ENCODE peak calls at places on chromosomes 11 and 22, in seven cellular contexts. K is AG04450, T is left ventricle myocardium inferior, E is endothelial cell, G is A549, F is Right ventricle myocardium superior, U is neuronal stem cell. O is an unnamed sample.

GRCh38 chr22:46038174-46038487 is 61.2 kb upstream of the WNT7B start:
- DNase-seq in K (no peak), T (no peak), E (no peak), G (no peak), F (no peak), U (no peak), O (no peak)

GRCh38 chr22:49137216-49137840 is 690.3 kb downstream of the BRD1 start:
- DNase-seq in K (no peak), T (no peak), E (no peak), G (no peak), F (no peak), U (no peak), O (no peak)

GRCh38 chr22:41766476-41766875 is 34.0 kb upstream of the CCDC134 start:
- DNase-seq in K (no peak), T (no peak), E (no peak), G (no peak), F (no peak), U (no peak), O (no peak)

GRCh38 chr11:86761978-86762377 is 38.4 kb upstream of the PRSS23 start:
- DNase-seq in K (no peak), T (no peak), E (no peak), G (no peak), F (no peak), U (no peak), O (peak; percentile 33)

GRCh38 chr11:75445315-75445953 is 12.4 kb upstream of the KLHL35 start:
- DNase-seq in K (no peak), T (peak; percentile 71), E (peak; percentile 83), G (peak; percentile 83), F (peak; percentile 76), U (peak; percentile 78), O (no peak)

GRCh38 chr11:68992743-68993255 is 12.0 kb upstream of the MRGPRD start:
- DNase-seq in K (no peak), T (no peak), E (no peak), G (no peak), F (peak; percentile 33), U (no peak), O (no peak)

GRCh38 chr11:62875698-62876483 is 4.8 kb upstream of the SLC3A2 start:
- DNase-seq in K (no peak), T (no peak), E (no peak), G (no peak), F (no peak), U (no peak), O (no peak)

GRCh38 chr11:119205080-119205479 is 1.1 kb upstream of the CBL start:
- DNase-seq in K (no peak), T (peak; percentile 32), E (no peak), G (no peak), F (peak; percentile 64), U (no peak), O (no peak)

GRCh38 chr11:68658661-68659060 is 25.7 kb upstream of the GAL start:
- DNase-seq in K (no peak), T (no peak), E (no peak), G (no peak), F (peak; percentile 51), U (no peak), O (no peak)

GRCh38 chr22:19879996-19880785 is 25.5 kb upstream of the GNB1L start:
- DNase-seq in K (no peak), T (no peak), E (no peak), G (no peak), F (peak; percentile 34), U (no peak), O (no peak)

GRCh38 chr11:113904379-113905101 is at the start of gene HTR3B:
- DNase-seq in K (no peak), T (no peak), E (no peak), G (no peak), F (no peak), U (no peak), O (no peak)

GRCh38 chr11:94023856-94024255 is 2.7 kb downstream of the HEPHL1 start:
- DNase-seq in K (no peak), T (no peak), E (no peak), G (no peak), F (no peak), U (no peak), O (no peak)

GRCh38 chr22:44578516-44579230 is 80.6 kb upstream of the RTL6 start:
- DNase-seq in K (no peak), T (no peak), E (no peak), G (no peak), F (no peak), U (no peak), O (no peak)

GRCh38 chr11:34749666-34750659 is 129.1 kb downstream of the EHF start:
- DNase-seq in K (peak; percentile 57), T (peak; percentile 74), E (no peak), G (no peak), F (peak; percentile 88), U (no peak), O (peak; percentile 23)

GRCh38 chr22:44736581-44737413 is 15.6 kb upstream of the ARHGAP8 start:
- DNase-seq in K (no peak), T (no peak), E (no peak), G (no peak), F (no peak), U (no peak), O (no peak)

GRCh38 chr22:37280718-37281117 is 1.6 kb upstream of the CYTH4 start:
- DNase-seq in K (no peak), T (no peak), E (no peak), G (no peak), F (no peak), U (no peak), O (no peak)

GRCh38 chr11:12288212-12288933 is 89.0 kb upstream of the PARVA start:
- DNase-seq in K (peak; percentile 87), T (peak; percentile 75), E (peak; percentile 92), G (peak; percentile 88), F (peak; percentile 85), U (peak; percentile 86), O (peak; percentile 88)

GRCh38 chr22:38704568-38705234 is 1.0 kb upstream of the GTPBP1 start:
- DNase-seq in K (no peak), T (no peak), E (no peak), G (no peak), F (no peak), U (no peak), O (no peak)

GRCh38 chr11:126355926-126356897 is 726 bp downstream of the ST3GAL4 start:
- DNase-seq in K (no peak), T (peak; percentile 55), E (peak; percentile 30), G (no peak), F (peak; percentile 78), U (no peak), O (no peak)

GRCh38 chr22:44057411-44057987 is 33.4 kb downstream of the PARVB start:
- DNase-seq in K (no peak), T (peak; percentile 85), E (no peak), G (no peak), F (peak; percentile 88), U (no peak), O (no peak)

GRCh38 chr11:77752518-77752917 is 68.0 kb downstream of the RSF1 start:
- DNase-seq in K (no peak), T (peak; percentile 43), E (no peak), G (no peak), F (peak; percentile 55), U (no peak), O (no peak)

GRCh38 chr11:117523680-117524079 is 196.0 kb downstream of the CEP164 start:
- DNase-seq in K (no peak), T (no peak), E (no peak), G (no peak), F (no peak), U (no peak), O (no peak)

GRCh38 chr11:15233386-15233785 is 118.7 kb downstream of the INSC start:
- DNase-seq in K (no peak), T (no peak), E (no peak), G (no peak), F (no peak), U (no peak), O (no peak)

GRCh38 chr11:9028591-9028990 is 24.8 kb upstream of the NRIP3 start:
- DNase-seq in K (no peak), T (no peak), E (no peak), G (no peak), F (no peak), U (no peak), O (no peak)